ENCODE peak calls at places on chromosomes 1 and 21, in four cellular contexts. One of them, this sample, is unnamed.

GRCh38 chr1:203556047-203556851 is 62.3 kb downstream of the OPTC start:
- DNase-seq in cardiac muscle cell: peak; percentile 92
- DNase-seq in breast epithelium: no peak
- DNase-seq in tibial artery: peak; percentile 86
- DNase-seq in this sample: no peak

GRCh38 chr1:16149146-16149545 is 6.7 kb downstream of the EPHA2 start:
- DNase-seq in tibial artery: no peak
- DNase-seq in breast epithelium: no peak
- DNase-seq in cardiac muscle cell: no peak
- DNase-seq in this sample: no peak

GRCh38 chr1:72283204-72284083 is 1.1 kb upstream of the NEGR1 start:
- DNase-seq in cardiac muscle cell: peak; percentile 66
- DNase-seq in tibial artery: peak; percentile 87
- DNase-seq in breast epithelium: peak; percentile 54
- DNase-seq in this sample: peak; percentile 46

GRCh38 chr1:231679109-231679508 is 52.5 kb downstream of the DISC1 start:
- DNase-seq in tibial artery: no peak
- DNase-seq in breast epithelium: no peak
- DNase-seq in cardiac muscle cell: no peak
- DNase-seq in this sample: no peak

GRCh38 chr21:41605178-41605933 is 97.4 kb upstream of the TMPRSS2 start:
- DNase-seq in breast epithelium: peak; percentile 50
- DNase-seq in cardiac muscle cell: no peak
- DNase-seq in tibial artery: no peak
- DNase-seq in this sample: no peak

GRCh38 chr1:92754000-92754787 is 30.7 kb downstream of the EVI5 start:
- DNase-seq in cardiac muscle cell: no peak
- DNase-seq in tibial artery: no peak
- DNase-seq in breast epithelium: no peak
- DNase-seq in this sample: peak; percentile 38

GRCh38 chr1:56255516-56256181 is 323.7 kb downstream of the PLPP3 start:
- DNase-seq in breast epithelium: no peak
- DNase-seq in cardiac muscle cell: no peak
- DNase-seq in tibial artery: peak; percentile 92
- DNase-seq in this sample: no peak

GRCh38 chr1:93722081-93723031 is 40.7 kb upstream of the BCAR3 start:
- DNase-seq in tibial artery: peak; percentile 79
- DNase-seq in cardiac muscle cell: no peak
- DNase-seq in breast epithelium: no peak
- DNase-seq in this sample: no peak

GRCh38 chr1:234780531-234781162 is 170.7 kb upstream of the IRF2BP2 start:
- DNase-seq in breast epithelium: no peak
- DNase-seq in tibial artery: no peak
- DNase-seq in cardiac muscle cell: no peak
- DNase-seq in this sample: no peak

GRCh38 chr1:26794391-26794790 is 6.6 kb downstream of the PIGV start:
- DNase-seq in breast epithelium: no peak
- DNase-seq in cardiac muscle cell: no peak
- DNase-seq in tibial artery: no peak
- DNase-seq in this sample: no peak

GRCh38 chr1:213051127-213051880 is at the start of gene RPS6KC1:
- DNase-seq in tibial artery: peak; percentile 87
- DNase-seq in breast epithelium: peak; percentile 74
- DNase-seq in cardiac muscle cell: peak; percentile 85
- DNase-seq in this sample: peak; percentile 69

GRCh38 chr1:168717906-168718891 is 10.8 kb downstream of the DPT start:
- DNase-seq in breast epithelium: no peak
- DNase-seq in cardiac muscle cell: peak; percentile 28
- DNase-seq in tibial artery: no peak
- DNase-seq in this sample: no peak

DNA sequence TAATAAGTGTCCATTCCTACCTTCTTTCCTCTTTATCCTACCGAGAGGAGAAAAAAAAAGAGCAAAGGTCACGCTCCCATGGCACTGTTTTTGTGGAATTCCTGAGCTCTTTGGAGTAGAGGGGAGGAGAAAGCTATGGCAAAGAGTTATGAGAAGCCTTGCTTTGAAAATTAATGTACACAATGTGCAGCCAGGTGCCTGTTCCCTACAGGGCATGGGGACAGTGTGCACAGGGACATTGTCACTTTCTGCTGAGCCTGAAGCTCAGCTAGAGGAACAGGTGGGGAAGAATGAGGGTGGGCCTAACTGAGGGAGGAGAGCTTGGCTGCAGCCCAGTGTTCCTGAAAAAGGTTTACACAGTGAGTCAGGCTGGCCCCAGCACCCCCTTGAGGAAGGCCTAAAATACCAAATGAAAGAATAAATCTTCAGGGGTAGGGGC is 66.1 kb downstream of the PLXNA2 start:
- DNase-seq in tibial artery: peak; percentile 76
- DNase-seq in breast epithelium: no peak
- DNase-seq in cardiac muscle cell: no peak
- DNase-seq in this sample: peak; percentile 66
- H3K4me1 ChIP-seq in tibial artery: peaks cover 49% of the 10 kb centered on the region
- H3K4me1 ChIP-seq in breast epithelium: peaks cover 5% of the 10 kb centered on the region
- H3K4me1 ChIP-seq in cardiac muscle cell: peaks cover 44% of the 10 kb centered on the region
- H3K4me1 ChIP-seq in this sample: peaks cover 69% of the 10 kb centered on the region

DNA sequence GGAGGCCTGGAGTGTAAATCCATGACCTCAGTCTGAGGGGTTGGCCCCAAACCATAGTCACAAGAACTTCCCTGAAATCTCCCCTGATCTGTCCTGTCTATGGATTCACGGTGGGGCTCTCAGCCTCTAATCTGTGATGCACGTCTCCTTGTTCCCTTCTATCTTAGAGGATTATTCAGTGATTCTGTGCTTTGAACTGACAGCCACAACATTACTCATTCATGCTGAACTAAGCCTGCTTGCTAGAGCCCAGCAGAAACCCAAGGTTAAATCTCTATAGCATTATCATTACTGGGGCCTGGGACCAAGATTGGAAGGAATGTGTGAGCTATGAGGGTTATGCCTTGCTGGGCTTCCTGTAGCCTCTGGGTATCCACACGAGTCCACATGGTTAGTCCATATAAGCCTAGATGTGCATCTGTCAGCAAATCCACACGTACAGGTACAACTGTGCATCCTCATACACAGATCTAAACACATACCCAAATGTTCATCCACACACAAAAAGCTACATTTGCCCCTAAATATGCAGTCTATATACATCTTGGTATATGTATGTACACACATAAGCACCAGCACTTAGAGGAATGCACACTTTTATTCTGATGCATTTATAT is 22.4 kb upstream of the MAGOH start:
- DNase-seq in tibial artery: no peak
- DNase-seq in breast epithelium: no peak
- DNase-seq in cardiac muscle cell: no peak
- DNase-seq in this sample: no peak
- H3K4me3 ChIP-seq in tibial artery: no peak overlapping the region
- H3K4me3 ChIP-seq in breast epithelium: no peak overlapping the region
- H3K4me3 ChIP-seq in cardiac muscle cell: no peak overlapping the region
- H3K4me3 ChIP-seq in this sample: no peak overlapping the region

DNA sequence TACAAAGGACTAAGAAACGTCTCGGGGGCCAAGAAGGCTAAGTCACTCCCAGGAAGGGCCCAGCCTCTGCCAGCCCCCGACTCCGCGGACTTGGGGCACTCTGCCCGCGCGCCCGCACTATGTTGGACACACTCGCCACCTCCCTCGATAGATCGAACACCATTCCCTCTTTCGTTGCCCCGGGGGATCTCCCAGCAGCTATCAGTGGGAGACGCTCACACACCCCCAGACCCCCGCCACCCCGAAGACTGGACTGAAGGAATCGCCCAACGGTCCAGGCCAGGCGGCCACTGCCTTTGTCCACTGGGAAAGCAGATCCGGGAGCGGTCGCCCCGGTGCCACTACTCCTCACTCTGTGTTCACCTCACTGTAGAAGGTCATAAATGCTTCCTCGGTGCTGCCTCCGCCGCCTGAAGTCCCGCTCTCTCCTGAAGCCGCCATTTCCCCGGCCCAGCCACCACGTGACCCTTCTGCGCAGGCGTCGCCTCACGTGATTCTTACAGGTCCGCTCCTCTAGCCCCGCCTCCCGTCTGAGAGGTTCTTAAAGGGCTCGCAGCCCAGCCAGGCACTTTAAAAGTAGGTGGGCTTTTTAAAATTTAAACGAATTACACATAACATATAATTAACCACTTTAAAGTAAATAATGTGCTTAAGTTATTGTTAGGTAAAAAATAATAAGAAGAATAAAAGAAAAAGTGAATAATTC is at the start of gene DNAJC8:
- DNase-seq in tibial artery: peak; percentile 97
- DNase-seq in cardiac muscle cell: peak; percentile 98
- DNase-seq in breast epithelium: peak; percentile 97
- DNase-seq in this sample: peak; percentile 80
- H3K27ac ChIP-seq in tibial artery: peak within 1 kb of the TSS; percentile 89
- H3K27ac ChIP-seq in cardiac muscle cell: peak within 1 kb of the TSS; percentile 97
- H3K27ac ChIP-seq in breast epithelium: peak within 1 kb of the TSS; percentile 94
- H3K27ac ChIP-seq in this sample: peak within 1 kb of the TSS; percentile 50

DNA sequence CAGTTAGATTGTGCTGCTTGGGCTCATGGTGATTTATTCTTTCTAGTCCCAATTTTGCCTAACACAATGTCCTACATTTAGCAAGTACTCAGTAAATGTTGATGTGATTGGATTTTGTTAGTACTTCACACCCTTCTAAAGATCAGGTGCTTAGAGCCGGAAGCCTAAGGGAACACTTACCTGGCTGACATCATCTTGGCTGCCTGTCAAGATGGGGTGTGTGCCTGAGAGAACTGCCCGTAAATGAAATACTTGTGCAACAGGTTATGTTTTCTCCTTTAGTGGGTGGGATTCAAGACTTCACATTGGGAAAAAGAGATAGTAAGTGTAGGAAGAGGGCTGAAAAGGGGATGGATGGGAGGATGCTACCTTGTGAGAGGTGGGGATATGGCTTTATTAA is 75.5 kb upstream of the MACF1 start:
- DNase-seq in breast epithelium: peak; percentile 82
- DNase-seq in tibial artery: no peak
- DNase-seq in cardiac muscle cell: no peak
- DNase-seq in this sample: peak; percentile 88
- H3K4me1 ChIP-seq in breast epithelium: peaks cover 11% of the 10 kb centered on the region
- H3K4me1 ChIP-seq in tibial artery: peaks cover 77% of the 10 kb centered on the region
- H3K4me1 ChIP-seq in cardiac muscle cell: peaks cover 16% of the 10 kb centered on the region
- H3K4me1 ChIP-seq in this sample: peaks cover 85% of the 10 kb centered on the region